ENCODE peak calls at places on chromosome 16, in eight cellular contexts. One of them, this sample, is unnamed.

GRCh38 chr16:64791756-64792155 is 330.1 kb downstream of the CDH11 start:
- DNase-seq in thoracic aorta: no peak
- DNase-seq in fibroblast of pulmonary artery: no peak
- DNase-seq in tibial artery: no peak
- DNase-seq in kidney epithelial cell: no peak
- DNase-seq in neural crest cell: no peak
- DNase-seq in hepatocyte: no peak
- DNase-seq in cardiac muscle cell: no peak
- DNase-seq in this sample: no peak

GRCh38 chr16:87700406-87701065 is 65.2 kb downstream of the KLHDC4 start:
- DNase-seq in thoracic aorta: no peak
- DNase-seq in fibroblast of pulmonary artery: no peak
- DNase-seq in tibial artery: no peak
- DNase-seq in kidney epithelial cell: no peak
- DNase-seq in neural crest cell: no peak
- DNase-seq in hepatocyte: no peak
- DNase-seq in cardiac muscle cell: no peak
- DNase-seq in this sample: no peak

GRCh38 chr16:88870608-88871348 is 4.3 kb upstream of the PABPN1L start:
- DNase-seq in thoracic aorta: no peak
- DNase-seq in fibroblast of pulmonary artery: no peak
- DNase-seq in tibial artery: no peak
- DNase-seq in kidney epithelial cell: no peak
- DNase-seq in neural crest cell: no peak
- DNase-seq in hepatocyte: no peak
- DNase-seq in cardiac muscle cell: no peak
- DNase-seq in this sample: peak; percentile 57

GRCh38 chr16:81901483-81901882 is 109.8 kb downstream of the SDR42E1 start:
- DNase-seq in thoracic aorta: no peak
- DNase-seq in fibroblast of pulmonary artery: peak; percentile 29
- DNase-seq in tibial artery: no peak
- DNase-seq in kidney epithelial cell: no peak
- DNase-seq in neural crest cell: no peak
- DNase-seq in hepatocyte: no peak
- DNase-seq in cardiac muscle cell: no peak
- DNase-seq in this sample: no peak

GRCh38 chr16:3774156-3774767 is 56.9 kb upstream of the TRAP1 start:
- DNase-seq in thoracic aorta: no peak
- DNase-seq in fibroblast of pulmonary artery: peak; percentile 47
- DNase-seq in tibial artery: no peak
- DNase-seq in kidney epithelial cell: no peak
- DNase-seq in neural crest cell: no peak
- DNase-seq in hepatocyte: no peak
- DNase-seq in cardiac muscle cell: no peak
- DNase-seq in this sample: no peak

GRCh38 chr16:67683767-67684166 is 17.2 kb downstream of the C16orf86 start:
- DNase-seq in thoracic aorta: no peak
- DNase-seq in fibroblast of pulmonary artery: no peak
- DNase-seq in tibial artery: no peak
- DNase-seq in kidney epithelial cell: no peak
- DNase-seq in neural crest cell: no peak
- DNase-seq in hepatocyte: no peak
- DNase-seq in cardiac muscle cell: no peak
- DNase-seq in this sample: no peak

GRCh38 chr16:14629612-14629918 is 495 bp downstream of the PARN start:
- DNase-seq in thoracic aorta: no peak
- DNase-seq in fibroblast of pulmonary artery: no peak
- DNase-seq in tibial artery: no peak
- DNase-seq in kidney epithelial cell: no peak
- DNase-seq in neural crest cell: no peak
- DNase-seq in hepatocyte: no peak
- DNase-seq in cardiac muscle cell: no peak
- DNase-seq in this sample: no peak

GRCh38 chr16:57668630-57669475 is 747 bp downstream of the ADGRG3 start:
- DNase-seq in thoracic aorta: no peak
- DNase-seq in fibroblast of pulmonary artery: no peak
- DNase-seq in tibial artery: no peak
- DNase-seq in kidney epithelial cell: no peak
- DNase-seq in neural crest cell: no peak
- DNase-seq in hepatocyte: no peak
- DNase-seq in cardiac muscle cell: no peak
- DNase-seq in this sample: no peak

GRCh38 chr16:69311533-69312388 is 611 bp downstream of the VPS4A start:
- DNase-seq in thoracic aorta: no peak
- DNase-seq in fibroblast of pulmonary artery: peak; percentile 13
- DNase-seq in tibial artery: peak; percentile 75
- DNase-seq in kidney epithelial cell: no peak
- DNase-seq in neural crest cell: peak; percentile 33
- DNase-seq in hepatocyte: peak; percentile 63
- DNase-seq in cardiac muscle cell: peak; percentile 52
- DNase-seq in this sample: peak; percentile 60

GRCh38 chr16:51556694-51557327 is 405.7 kb upstream of the SALL1 start:
- DNase-seq in thoracic aorta: no peak
- DNase-seq in fibroblast of pulmonary artery: peak; percentile 88
- DNase-seq in tibial artery: no peak
- DNase-seq in kidney epithelial cell: peak; percentile 71
- DNase-seq in neural crest cell: no peak
- DNase-seq in hepatocyte: peak; percentile 55
- DNase-seq in cardiac muscle cell: no peak
- DNase-seq in this sample: peak; percentile 53

GRCh38 chr16:68592466-68593337 is 52.4 kb upstream of the CDH3 start:
- DNase-seq in thoracic aorta: no peak
- DNase-seq in fibroblast of pulmonary artery: peak; percentile 16
- DNase-seq in tibial artery: no peak
- DNase-seq in kidney epithelial cell: no peak
- DNase-seq in neural crest cell: no peak
- DNase-seq in hepatocyte: no peak
- DNase-seq in cardiac muscle cell: no peak
- DNase-seq in this sample: no peak

GRCh38 chr16:69924777-69925191 is 26.4 kb upstream of the CLEC18A start:
- DNase-seq in thoracic aorta: peak; percentile 70
- DNase-seq in fibroblast of pulmonary artery: peak; percentile 88
- DNase-seq in tibial artery: peak; percentile 94
- DNase-seq in kidney epithelial cell: peak; percentile 74
- DNase-seq in neural crest cell: no peak
- DNase-seq in hepatocyte: peak; percentile 51
- DNase-seq in cardiac muscle cell: no peak
- DNase-seq in this sample: no peak

GRCh38 chr16:87698676-87699179 is 67.1 kb downstream of the KLHDC4 start:
- DNase-seq in thoracic aorta: no peak
- DNase-seq in fibroblast of pulmonary artery: no peak
- DNase-seq in tibial artery: no peak
- DNase-seq in kidney epithelial cell: no peak
- DNase-seq in neural crest cell: no peak
- DNase-seq in hepatocyte: no peak
- DNase-seq in cardiac muscle cell: no peak
- DNase-seq in this sample: peak; percentile 49

GRCh38 chr16:88991813-88992350 is 14.9 kb upstream of the CBFA2T3 start:
- DNase-seq in thoracic aorta: no peak
- DNase-seq in fibroblast of pulmonary artery: no peak
- DNase-seq in tibial artery: no peak
- DNase-seq in kidney epithelial cell: no peak
- DNase-seq in neural crest cell: no peak
- DNase-seq in hepatocyte: no peak
- DNase-seq in cardiac muscle cell: no peak
- DNase-seq in this sample: no peak

GRCh38 chr16:62711797-62712196 is 675.6 kb upstream of the CDH8 start:
- DNase-seq in thoracic aorta: no peak
- DNase-seq in fibroblast of pulmonary artery: no peak
- DNase-seq in tibial artery: no peak
- DNase-seq in kidney epithelial cell: no peak
- DNase-seq in neural crest cell: no peak
- DNase-seq in hepatocyte: no peak
- DNase-seq in cardiac muscle cell: no peak
- DNase-seq in this sample: no peak
- TF ChIP-seq CTCF in thoracic aorta: no peak
- TF ChIP-seq CTCF in fibroblast of pulmonary artery: no peak
- TF ChIP-seq CTCF in tibial artery: no peak
- TF ChIP-seq CTCF in kidney epithelial cell: no peak
- TF ChIP-seq CTCF in neural crest cell: no peak
- TF ChIP-seq CTCF in hepatocyte: no peak
- TF ChIP-seq CTCF in cardiac muscle cell: no peak
- TF ChIP-seq CTCF in this sample: no peak

GRCh38 chr16:75304521-75305363 is 53.3 kb upstream of the BCAR1 start:
- DNase-seq in thoracic aorta: peak; percentile 40
- DNase-seq in fibroblast of pulmonary artery: peak; percentile 89
- DNase-seq in tibial artery: peak; percentile 74
- DNase-seq in kidney epithelial cell: peak; percentile 28
- DNase-seq in neural crest cell: no peak
- DNase-seq in hepatocyte: peak; percentile 82
- DNase-seq in cardiac muscle cell: peak; percentile 22
- DNase-seq in this sample: no peak
- TF ChIP-seq CTCF in thoracic aorta: peak; percentile 11
- TF ChIP-seq CTCF in fibroblast of pulmonary artery: no peak
- TF ChIP-seq CTCF in tibial artery: no peak
- TF ChIP-seq CTCF in kidney epithelial cell: no peak
- TF ChIP-seq CTCF in neural crest cell: no peak
- TF ChIP-seq CTCF in hepatocyte: no peak
- TF ChIP-seq CTCF in cardiac muscle cell: peak; percentile 5
- TF ChIP-seq CTCF in this sample: no peak

GRCh38 chr16:30112197-30113030 is 923 bp downstream of the GDPD3 start:
- DNase-seq in thoracic aorta: no peak
- DNase-seq in fibroblast of pulmonary artery: peak; percentile 68
- DNase-seq in tibial artery: peak; percentile 76
- DNase-seq in kidney epithelial cell: no peak
- DNase-seq in neural crest cell: peak; percentile 61
- DNase-seq in hepatocyte: peak; percentile 87
- DNase-seq in cardiac muscle cell: peak; percentile 20
- DNase-seq in this sample: peak; percentile 76

GRCh38 chr16:30114411-30114810 is 1.1 kb upstream of the GDPD3 start:
- DNase-seq in thoracic aorta: no peak
- DNase-seq in fibroblast of pulmonary artery: no peak
- DNase-seq in tibial artery: no peak
- DNase-seq in kidney epithelial cell: no peak
- DNase-seq in neural crest cell: no peak
- DNase-seq in hepatocyte: no peak
- DNase-seq in cardiac muscle cell: no peak
- DNase-seq in this sample: no peak

GRCh38 chr16:30113711-30114333 is 485 bp upstream of the GDPD3 start:
- DNase-seq in thoracic aorta: no peak
- DNase-seq in fibroblast of pulmonary artery: no peak
- DNase-seq in tibial artery: no peak
- DNase-seq in kidney epithelial cell: no peak
- DNase-seq in neural crest cell: no peak
- DNase-seq in hepatocyte: no peak
- DNase-seq in cardiac muscle cell: no peak
- DNase-seq in this sample: no peak

GRCh38 chr16:30115238-30115637 is 1.9 kb upstream of the GDPD3 start:
- DNase-seq in thoracic aorta: no peak
- DNase-seq in fibroblast of pulmonary artery: no peak
- DNase-seq in tibial artery: no peak
- DNase-seq in kidney epithelial cell: no peak
- DNase-seq in neural crest cell: no peak
- DNase-seq in hepatocyte: peak; percentile 61
- DNase-seq in cardiac muscle cell: no peak
- DNase-seq in this sample: no peak

GRCh38 chr16:30113031-30113710 is at the start of gene GDPD3:
- DNase-seq in thoracic aorta: no peak
- DNase-seq in fibroblast of pulmonary artery: no peak
- DNase-seq in tibial artery: no peak
- DNase-seq in kidney epithelial cell: no peak
- DNase-seq in neural crest cell: no peak
- DNase-seq in hepatocyte: peak; percentile 66
- DNase-seq in cardiac muscle cell: no peak
- DNase-seq in this sample: no peak
- TF ChIP-seq CTCF in thoracic aorta: no peak
- TF ChIP-seq CTCF in fibroblast of pulmonary artery: no peak
- TF ChIP-seq CTCF in tibial artery: no peak
- TF ChIP-seq CTCF in kidney epithelial cell: no peak
- TF ChIP-seq CTCF in neural crest cell: no peak
- TF ChIP-seq CTCF in hepatocyte: no peak
- TF ChIP-seq CTCF in cardiac muscle cell: no peak
- TF ChIP-seq CTCF in this sample: peak; percentile 20

GRCh38 chr16:718389-718788 is 2.6 kb upstream of the ANTKMT start:
- DNase-seq in thoracic aorta: no peak
- DNase-seq in fibroblast of pulmonary artery: no peak
- DNase-seq in tibial artery: no peak
- DNase-seq in kidney epithelial cell: no peak
- DNase-seq in neural crest cell: no peak
- DNase-seq in hepatocyte: no peak
- DNase-seq in cardiac muscle cell: no peak
- DNase-seq in this sample: no peak

GRCh38 chr16:720507-720989 is 398 bp upstream of the ANTKMT start:
- DNase-seq in thoracic aorta: no peak
- DNase-seq in fibroblast of pulmonary artery: peak; percentile 67
- DNase-seq in tibial artery: no peak
- DNase-seq in kidney epithelial cell: no peak
- DNase-seq in neural crest cell: peak; percentile 53
- DNase-seq in hepatocyte: peak; percentile 73
- DNase-seq in cardiac muscle cell: peak; percentile 78
- DNase-seq in this sample: peak; percentile 78

GRCh38 chr16:720990-721764 is at the start of gene ANTKMT:
- DNase-seq in thoracic aorta: no peak
- DNase-seq in fibroblast of pulmonary artery: peak; percentile 71
- DNase-seq in tibial artery: peak; percentile 84
- DNase-seq in kidney epithelial cell: no peak
- DNase-seq in neural crest cell: peak; percentile 73
- DNase-seq in hepatocyte: peak; percentile 94
- DNase-seq in cardiac muscle cell: peak; percentile 95
- DNase-seq in this sample: peak; percentile 91

GRCh38 chr16:718922-719321 is 2.0 kb upstream of the ANTKMT start:
- DNase-seq in thoracic aorta: no peak
- DNase-seq in fibroblast of pulmonary artery: no peak
- DNase-seq in tibial artery: no peak
- DNase-seq in kidney epithelial cell: no peak
- DNase-seq in neural crest cell: no peak
- DNase-seq in hepatocyte: no peak
- DNase-seq in cardiac muscle cell: no peak
- DNase-seq in this sample: no peak

GRCh38 chr16:719815-720506 is 985 bp upstream of the ANTKMT start:
- DNase-seq in thoracic aorta: no peak
- DNase-seq in fibroblast of pulmonary artery: no peak
- DNase-seq in tibial artery: no peak
- DNase-seq in kidney epithelial cell: no peak
- DNase-seq in neural crest cell: no peak
- DNase-seq in hepatocyte: no peak
- DNase-seq in cardiac muscle cell: no peak
- DNase-seq in this sample: no peak
- TF ChIP-seq CTCF in thoracic aorta: no peak
- TF ChIP-seq CTCF in fibroblast of pulmonary artery: peak; percentile 19
- TF ChIP-seq CTCF in tibial artery: no peak
- TF ChIP-seq CTCF in kidney epithelial cell: peak; percentile 53
- TF ChIP-seq CTCF in neural crest cell: peak; percentile 30
- TF ChIP-seq CTCF in hepatocyte: no peak
- TF ChIP-seq CTCF in cardiac muscle cell: peak; percentile 26
- TF ChIP-seq CTCF in this sample: no peak

This sample was measured in glutamatergic neuron.